ENCODE peak calls at places on chromosomes 1 and 21, in eight cellular contexts. One of them, this sample, is unnamed.
A peak's percentile ranks its signal among the peaks of the same experiment; 100 is the strongest.

GRCh38 chr1:61052393-61053280 is 29.7 kb upstream of the NFIA start:
- DNase-seq in epithelial cell of esophagus: no peak
- DNase-seq in OCI-LY7: no peak
- DNase-seq in CD8-positive, alpha-beta T cell: no peak
- DNase-seq in heart right ventricle: no peak
- DNase-seq in H1: no peak
- DNase-seq in astrocyte of the spinal cord: no peak
- DNase-seq in upper lobe of right lung: no peak
- DNase-seq in this sample: no peak

GRCh38 chr1:63868220-63868897 is 94.5 kb downstream of the ROR1 start:
- DNase-seq in epithelial cell of esophagus: peak; percentile 95
- DNase-seq in OCI-LY7: peak; percentile 24
- DNase-seq in CD8-positive, alpha-beta T cell: no peak
- DNase-seq in heart right ventricle: no peak
- DNase-seq in H1: no peak
- DNase-seq in astrocyte of the spinal cord: no peak
- DNase-seq in upper lobe of right lung: no peak
- DNase-seq in this sample: no peak

GRCh38 chr1:229106526-229107105 is 164.3 kb upstream of the RAB4A start:
- DNase-seq in epithelial cell of esophagus: no peak
- DNase-seq in OCI-LY7: no peak
- DNase-seq in CD8-positive, alpha-beta T cell: no peak
- DNase-seq in heart right ventricle: no peak
- DNase-seq in H1: no peak
- DNase-seq in astrocyte of the spinal cord: no peak
- DNase-seq in upper lobe of right lung: no peak
- DNase-seq in this sample: no peak

GRCh38 chr1:27394282-27394658 is 1.8 kb downstream of the GPR3 start:
- DNase-seq in epithelial cell of esophagus: no peak
- DNase-seq in OCI-LY7: no peak
- DNase-seq in CD8-positive, alpha-beta T cell: no peak
- DNase-seq in heart right ventricle: no peak
- DNase-seq in H1: no peak
- DNase-seq in astrocyte of the spinal cord: no peak
- DNase-seq in upper lobe of right lung: no peak
- DNase-seq in this sample: no peak

GRCh38 chr1:58783090-58783992 is 506 bp downstream of the JUN start:
- DNase-seq in epithelial cell of esophagus: peak; percentile 27
- DNase-seq in OCI-LY7: peak; percentile 59
- DNase-seq in CD8-positive, alpha-beta T cell: peak; percentile 55
- DNase-seq in heart right ventricle: peak; percentile 34
- DNase-seq in H1: no peak
- DNase-seq in astrocyte of the spinal cord: peak; percentile 70
- DNase-seq in upper lobe of right lung: peak; percentile 85
- DNase-seq in this sample: peak; percentile 79

GRCh38 chr1:179805291-179806195 is 62.5 kb downstream of the FAM163A start:
- DNase-seq in epithelial cell of esophagus: no peak
- DNase-seq in OCI-LY7: no peak
- DNase-seq in CD8-positive, alpha-beta T cell: no peak
- DNase-seq in heart right ventricle: no peak
- DNase-seq in H1: no peak
- DNase-seq in astrocyte of the spinal cord: no peak
- DNase-seq in upper lobe of right lung: no peak
- DNase-seq in this sample: no peak

GRCh38 chr1:228366062-228366850 is 40.4 kb downstream of the TRIM11 start:
- DNase-seq in epithelial cell of esophagus: no peak
- DNase-seq in OCI-LY7: no peak
- DNase-seq in CD8-positive, alpha-beta T cell: peak; percentile 13
- DNase-seq in heart right ventricle: peak; percentile 2
- DNase-seq in H1: no peak
- DNase-seq in astrocyte of the spinal cord: no peak
- DNase-seq in upper lobe of right lung: peak; percentile 48
- DNase-seq in this sample: peak; percentile 34

GRCh38 chr1:214506972-214507431 is 44.4 kb downstream of the PTPN14 start:
- DNase-seq in epithelial cell of esophagus: peak; percentile 79
- DNase-seq in OCI-LY7: no peak
- DNase-seq in CD8-positive, alpha-beta T cell: no peak
- DNase-seq in heart right ventricle: no peak
- DNase-seq in H1: no peak
- DNase-seq in astrocyte of the spinal cord: no peak
- DNase-seq in upper lobe of right lung: no peak
- DNase-seq in this sample: no peak

GRCh38 chr1:96059276-96059675 is 662.3 kb upstream of the PTBP2 start:
- DNase-seq in epithelial cell of esophagus: no peak
- DNase-seq in OCI-LY7: no peak
- DNase-seq in CD8-positive, alpha-beta T cell: no peak
- DNase-seq in heart right ventricle: no peak
- DNase-seq in H1: no peak
- DNase-seq in astrocyte of the spinal cord: no peak
- DNase-seq in upper lobe of right lung: no peak
- DNase-seq in this sample: no peak

GRCh38 chr1:63498106-63498505 is 24.9 kb downstream of the ITGB3BP start:
- DNase-seq in epithelial cell of esophagus: peak; percentile 29
- DNase-seq in OCI-LY7: no peak
- DNase-seq in CD8-positive, alpha-beta T cell: no peak
- DNase-seq in heart right ventricle: no peak
- DNase-seq in H1: no peak
- DNase-seq in astrocyte of the spinal cord: no peak
- DNase-seq in upper lobe of right lung: no peak
- DNase-seq in this sample: no peak

GRCh38 chr1:161779393-161779792 is 13.3 kb downstream of the ATF6 start:
- DNase-seq in epithelial cell of esophagus: no peak
- DNase-seq in OCI-LY7: no peak
- DNase-seq in CD8-positive, alpha-beta T cell: no peak
- DNase-seq in heart right ventricle: no peak
- DNase-seq in H1: no peak
- DNase-seq in astrocyte of the spinal cord: no peak
- DNase-seq in upper lobe of right lung: no peak
- DNase-seq in this sample: no peak

GRCh38 chr1:230047114-230047865 is 19.7 kb upstream of the GALNT2 start:
- DNase-seq in epithelial cell of esophagus: peak; percentile 70
- DNase-seq in OCI-LY7: no peak
- DNase-seq in CD8-positive, alpha-beta T cell: no peak
- DNase-seq in heart right ventricle: no peak
- DNase-seq in H1: no peak
- DNase-seq in astrocyte of the spinal cord: no peak
- DNase-seq in upper lobe of right lung: no peak
- DNase-seq in this sample: no peak

DNA sequence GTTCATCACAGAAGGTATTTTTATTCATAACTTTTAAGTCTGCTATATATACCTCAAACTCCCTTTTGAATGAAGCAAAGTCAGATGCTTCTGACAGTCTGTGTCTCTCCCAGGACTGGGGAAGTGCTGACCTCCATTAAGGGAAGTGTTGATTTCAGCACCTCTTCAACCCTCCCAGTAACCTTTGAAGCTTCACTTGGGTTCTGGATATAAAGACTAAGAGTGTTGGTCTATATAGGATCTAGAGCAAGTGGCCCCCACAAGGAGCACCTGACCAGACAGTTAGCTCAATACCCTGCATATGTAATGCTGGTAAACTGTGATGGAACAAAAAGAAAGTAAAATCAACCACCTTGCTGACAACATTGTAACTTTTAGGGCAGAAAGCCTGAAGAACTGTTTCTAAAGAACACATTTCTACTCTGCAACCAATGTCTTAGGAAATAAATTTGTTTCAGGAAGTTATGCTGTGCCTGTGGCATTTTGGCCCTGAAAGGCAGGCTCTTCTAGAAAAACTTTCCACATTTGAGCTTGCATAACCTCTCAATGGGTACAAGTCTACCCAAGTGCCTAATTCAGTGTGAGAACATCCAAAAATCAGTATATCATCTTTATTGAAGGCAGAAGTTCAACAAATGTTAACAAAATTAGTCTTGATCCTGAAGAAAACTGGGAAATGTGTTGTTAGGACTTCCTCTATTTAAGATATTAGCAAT is 865 bp upstream of the PTPN22 start:
- DNase-seq in epithelial cell of esophagus: peak; percentile 35
- DNase-seq in OCI-LY7: peak; percentile 50
- DNase-seq in CD8-positive, alpha-beta T cell: peak; percentile 21
- DNase-seq in heart right ventricle: no peak
- DNase-seq in H1: no peak
- DNase-seq in astrocyte of the spinal cord: no peak
- DNase-seq in upper lobe of right lung: no peak
- DNase-seq in this sample: no peak
- TF ChIP-seq CTCF in epithelial cell of esophagus: no peak
- TF ChIP-seq CTCF in OCI-LY7: no peak
- TF ChIP-seq CTCF in CD8-positive, alpha-beta T cell: no peak
- TF ChIP-seq CTCF in heart right ventricle: no peak
- TF ChIP-seq CTCF in H1: no peak
- TF ChIP-seq CTCF in astrocyte of the spinal cord: no peak
- TF ChIP-seq CTCF in upper lobe of right lung: no peak
- TF ChIP-seq CTCF in this sample: no peak

DNA sequence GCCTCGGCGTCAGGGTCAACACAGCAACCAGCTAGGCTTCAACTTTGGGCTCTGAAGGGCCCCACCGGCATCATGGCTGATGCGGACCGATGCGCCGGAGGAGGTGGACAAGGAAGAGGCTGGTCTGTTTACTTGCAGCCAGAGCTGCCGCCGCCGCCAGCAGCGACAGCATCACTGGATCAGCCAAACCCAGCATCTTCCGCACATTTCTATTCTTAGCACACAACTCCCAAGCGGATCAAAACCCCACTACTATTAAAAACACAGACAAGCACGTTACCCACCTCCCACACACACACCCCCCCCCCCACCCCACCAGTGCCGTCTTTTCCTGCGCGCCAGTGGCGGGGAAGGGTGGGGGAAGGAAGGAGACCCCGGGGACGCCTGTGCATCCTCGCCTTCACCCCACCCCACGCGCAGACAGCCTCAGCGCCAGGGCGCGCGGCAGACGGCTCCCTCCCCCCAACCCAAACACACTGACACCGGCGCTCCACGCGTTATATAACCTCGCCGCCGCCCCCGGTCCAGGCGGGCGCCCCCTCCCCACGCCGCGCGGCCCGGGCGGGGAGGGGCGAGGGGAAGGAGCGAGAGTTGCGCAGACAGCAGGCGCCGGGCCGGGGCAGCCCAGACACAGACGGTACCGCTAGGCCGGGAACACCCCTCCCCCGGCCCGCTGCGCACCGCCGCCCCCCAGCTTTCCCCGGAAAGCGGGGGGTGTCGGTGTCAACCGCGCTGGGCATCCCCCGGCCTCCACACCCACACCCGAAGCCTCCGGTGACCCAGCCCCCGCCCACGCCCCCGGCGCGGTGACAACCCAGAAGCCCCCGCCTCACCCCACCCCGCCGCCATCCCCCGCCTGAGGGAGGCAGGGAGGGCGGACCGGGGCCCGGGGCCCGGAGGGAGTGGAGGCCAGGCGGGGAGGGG is 692 bp downstream of the AKT3 start:
- DNase-seq in epithelial cell of esophagus: peak; percentile 20
- DNase-seq in OCI-LY7: no peak
- DNase-seq in CD8-positive, alpha-beta T cell: peak; percentile 85
- DNase-seq in heart right ventricle: peak; percentile 61
- DNase-seq in H1: no peak
- DNase-seq in astrocyte of the spinal cord: peak; percentile 65
- DNase-seq in upper lobe of right lung: peak; percentile 72
- DNase-seq in this sample: peak; percentile 56
- H3K4me3 ChIP-seq in epithelial cell of esophagus: no peak overlapping the region
- H3K4me3 ChIP-seq in OCI-LY7: peak overlapping the region; percentile 69
- H3K4me3 ChIP-seq in CD8-positive, alpha-beta T cell: peak overlapping the region; percentile 58
- H3K4me3 ChIP-seq in heart right ventricle: peak overlapping the region; percentile 76
- H3K4me3 ChIP-seq in H1: peak overlapping the region; percentile 55
- H3K4me3 ChIP-seq in astrocyte of the spinal cord: peak overlapping the region; percentile 68
- H3K4me3 ChIP-seq in upper lobe of right lung: peak overlapping the region; percentile 70
- H3K4me3 ChIP-seq in this sample: peak overlapping the region; percentile 74

GRCh38 chr21:36186506-36187399 is 30.1 kb downstream of the DOP1B start:
- DNase-seq in epithelial cell of esophagus: no peak
- DNase-seq in OCI-LY7: no peak
- DNase-seq in CD8-positive, alpha-beta T cell: no peak
- DNase-seq in heart right ventricle: peak; percentile 49
- DNase-seq in H1: no peak
- DNase-seq in astrocyte of the spinal cord: no peak
- DNase-seq in upper lobe of right lung: no peak
- DNase-seq in this sample: no peak

GRCh38 chr21:36188937-36189336 is 32.3 kb downstream of the DOP1B start:
- DNase-seq in epithelial cell of esophagus: no peak
- DNase-seq in OCI-LY7: no peak
- DNase-seq in CD8-positive, alpha-beta T cell: no peak
- DNase-seq in heart right ventricle: no peak
- DNase-seq in H1: no peak
- DNase-seq in astrocyte of the spinal cord: no peak
- DNase-seq in upper lobe of right lung: no peak
- DNase-seq in this sample: no peak

GRCh38 chr21:36185498-36185897 is 28.9 kb downstream of the DOP1B start:
- DNase-seq in epithelial cell of esophagus: no peak
- DNase-seq in OCI-LY7: no peak
- DNase-seq in CD8-positive, alpha-beta T cell: no peak
- DNase-seq in heart right ventricle: no peak
- DNase-seq in H1: no peak
- DNase-seq in astrocyte of the spinal cord: no peak
- DNase-seq in upper lobe of right lung: no peak
- DNase-seq in this sample: no peak

GRCh38 chr21:36190736-36191135 is 34.1 kb downstream of the DOP1B start:
- DNase-seq in epithelial cell of esophagus: no peak
- DNase-seq in OCI-LY7: no peak
- DNase-seq in CD8-positive, alpha-beta T cell: no peak
- DNase-seq in heart right ventricle: no peak
- DNase-seq in H1: no peak
- DNase-seq in astrocyte of the spinal cord: no peak
- DNase-seq in upper lobe of right lung: no peak
- DNase-seq in this sample: no peak

GRCh38 chr21:36188081-36188681 is 31.6 kb downstream of the DOP1B start:
- DNase-seq in epithelial cell of esophagus: peak; percentile 68
- DNase-seq in OCI-LY7: no peak
- DNase-seq in CD8-positive, alpha-beta T cell: no peak
- DNase-seq in heart right ventricle: peak; percentile 68
- DNase-seq in H1: no peak
- DNase-seq in astrocyte of the spinal cord: no peak
- DNase-seq in upper lobe of right lung: peak; percentile 68
- DNase-seq in this sample: peak; percentile 60
- TF ChIP-seq CTCF in epithelial cell of esophagus: no peak
- TF ChIP-seq CTCF in OCI-LY7: no peak
- TF ChIP-seq CTCF in CD8-positive, alpha-beta T cell: no peak
- TF ChIP-seq CTCF in heart right ventricle: no peak
- TF ChIP-seq CTCF in H1: no peak
- TF ChIP-seq CTCF in astrocyte of the spinal cord: no peak
- TF ChIP-seq CTCF in upper lobe of right lung: no peak
- TF ChIP-seq CTCF in this sample: no peak

DNA sequence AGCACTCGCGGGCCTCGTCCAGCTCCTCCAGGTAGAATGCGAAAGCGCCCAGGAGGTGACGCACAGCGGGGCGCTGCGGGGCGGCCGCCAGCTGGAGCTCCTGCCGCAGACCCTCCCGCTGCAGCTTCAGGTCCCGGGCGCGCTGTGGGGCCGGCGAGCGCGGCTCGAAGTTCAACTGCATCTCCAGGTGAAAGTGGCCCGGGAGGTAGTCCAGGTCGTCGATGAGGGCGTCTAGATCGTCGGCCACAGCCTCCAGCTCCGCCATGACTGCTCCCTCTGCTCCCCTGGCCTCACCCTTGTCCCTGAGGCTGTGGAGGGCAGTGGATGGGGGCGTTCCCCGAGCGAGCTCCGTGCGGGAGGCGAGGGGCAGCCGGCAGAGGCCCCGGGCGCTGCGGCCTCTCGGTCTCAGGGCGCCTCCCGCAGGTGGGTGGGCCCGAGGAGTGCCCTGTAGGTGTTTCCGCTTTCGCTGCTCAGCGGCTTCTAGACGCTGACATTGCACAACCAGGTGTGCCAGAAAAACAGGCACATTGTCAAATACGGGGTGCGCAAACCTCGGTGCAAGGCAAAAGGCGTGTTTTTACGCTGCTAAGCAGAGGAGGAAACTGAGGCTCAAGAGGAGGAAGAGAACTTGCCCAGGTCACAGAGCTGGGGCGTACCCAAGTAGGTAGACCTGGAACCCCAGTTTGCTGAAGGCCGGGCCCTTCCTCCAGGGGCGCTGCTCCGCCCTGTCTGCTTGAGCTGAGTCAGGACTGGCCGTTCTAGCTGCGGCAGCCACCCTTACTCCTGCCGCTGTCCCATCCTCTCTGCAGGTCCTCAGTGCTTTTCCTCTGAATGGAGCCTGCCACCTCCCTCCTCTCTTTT is at the start of gene TTC22:
- DNase-seq in epithelial cell of esophagus: peak; percentile 80
- DNase-seq in OCI-LY7: peak; percentile 17
- DNase-seq in CD8-positive, alpha-beta T cell: peak; percentile 71
- DNase-seq in heart right ventricle: no peak
- DNase-seq in H1: no peak
- DNase-seq in astrocyte of the spinal cord: no peak
- DNase-seq in upper lobe of right lung: peak; percentile 87
- DNase-seq in this sample: peak; percentile 85
- H3K4me3 ChIP-seq in epithelial cell of esophagus: peak within 1 kb of the TSS; percentile 66
- H3K4me3 ChIP-seq in OCI-LY7: no peak within 1 kb of the TSS
- H3K4me3 ChIP-seq in CD8-positive, alpha-beta T cell: peak within 1 kb of the TSS; percentile 59
- H3K4me3 ChIP-seq in heart right ventricle: peak within 1 kb of the TSS; percentile 40
- H3K4me3 ChIP-seq in H1: peak within 1 kb of the TSS; percentile 24
- H3K4me3 ChIP-seq in astrocyte of the spinal cord: no peak within 1 kb of the TSS
- H3K4me3 ChIP-seq in upper lobe of right lung: peak within 1 kb of the TSS; percentile 52
- H3K4me3 ChIP-seq in this sample: peak within 1 kb of the TSS; percentile 65

This sample was measured in lower lobe of right lung.